ENCODE peak calls at places on chromosomes 3 and 15, in five cellular contexts. A is IMR-90, S is Peyer's patch, K is esophagus muscularis mucosa, X is transverse colon. D is an unnamed sample.

GRCh38 chr3:26068890-26069289 is 279.0 kb downstream of the OXSM start:
- DNase-seq in K (no peak), S (no peak), X (peak), A (no peak), D (peak)

GRCh38 chr3:100992086-100993033 is 861 bp downstream of the ABI3BP start:
- DNase-seq in K (no peak), S (no peak), A (peak), X (peak), D (peak)

GRCh38 chr3:127953092-127953491 is 38.1 kb downstream of the KBTBD12 start:
- DNase-seq in X (no peak), S (no peak), A (peak), K (no peak), D (no peak)

GRCh38 chr15:100111103-100112060 is 230.4 kb downstream of the ADAMTS17 start:
- DNase-seq in A (peak), X (peak), K (no peak), S (no peak), D (no peak)

GRCh38 chr3:127166501-127167065 is 26.3 kb upstream of the PRR23E start:
- DNase-seq in S (peak), X (no peak), K (peak), A (no peak), D (no peak)

GRCh38 chr3:151203053-151203420 is at the start of gene GPR171:
- DNase-seq in A (no peak), S (peak), X (peak), K (no peak), D (no peak)

GRCh38 chr3:98968824-98969223 is 67.3 kb upstream of the DCBLD2 start:
- DNase-seq in X (no peak), A (no peak), S (no peak), K (no peak), D (no peak)

GRCh38 chr3:13379191-13379830 is 40.8 kb downstream of the NUP210 start:
- DNase-seq in X (no peak), K (no peak), S (no peak), A (peak), D (no peak)

GRCh38 chr3:117404756-117405155 is 695.2 kb downstream of the TUSC7 start:
- DNase-seq in A (no peak), K (no peak), S (no peak), X (no peak), D (no peak)

GRCh38 chr15:52040167-52040900 is 21.3 kb downstream of the MAPK6 start:
- DNase-seq in A (peak), K (no peak), X (no peak), S (no peak), D (no peak)

GRCh38 chr3:52813810-52814209 is 16.7 kb downstream of the ITIH4 start:
- DNase-seq in K (no peak), S (no peak), X (no peak), A (no peak), D (no peak)

GRCh38 chr3:30232142-30232541 is 374.3 kb upstream of the TGFBR2 start:
- DNase-seq in A (peak), S (no peak), X (no peak), K (no peak), D (no peak)

GRCh38 chr3:144466114-144466513 is 494.5 kb downstream of the DIPK2A start:
- DNase-seq in A (no peak), S (no peak), K (no peak), X (no peak), D (no peak)

GRCh38 chr15:56102401-56102800 is 109.0 kb upstream of the NEDD4 start:
- DNase-seq in A (no peak), S (no peak), X (no peak), K (no peak), D (no peak)

GRCh38 chr15:66021801-66022525 is 152.7 kb downstream of the RAB11A start:
- DNase-seq in X (no peak), S (no peak), K (no peak), A (no peak), D (no peak)

GRCh38 chr3:54563661-54564200 is 364.1 kb downstream of the LRTM1 start:
- DNase-seq in X (no peak), S (no peak), A (no peak), K (peak), D (no peak)

GRCh38 chr15:49697121-49697520 is 76.3 kb downstream of the DTWD1 start:
- DNase-seq in X (no peak), K (no peak), A (peak), S (no peak), D (no peak)

GRCh38 chr3:54696313-54696712 is 231.5 kb downstream of the LRTM1 start:
- DNase-seq in A (no peak), K (peak), X (no peak), S (no peak), D (no peak)

GRCh38 chr15:67003586-67003985 is 61.8 kb upstream of the SMAD3 start:
- DNase-seq in A (peak), X (no peak), K (peak), S (no peak), D (no peak)

GRCh38 chr15:33586791-33587697 is 276.3 kb downstream of the RYR3 start:
- DNase-seq in A (no peak), K (no peak), S (no peak), X (no peak), D (no peak)

GRCh38 chr3:14371573-14372474 is 30.6 kb upstream of the SLC6A6 start:
- DNase-seq in K (no peak), X (peak), A (peak), S (peak), D (peak)

GRCh38 chr15:74040115-74040850 is 42.1 kb downstream of the GOLGA6A start:
- DNase-seq in X (peak), K (no peak), A (peak), S (no peak), D (no peak)

GRCh38 chr3:82745544-82745943 is 984.1 kb upstream of the GBE1 start:
- DNase-seq in K (no peak), A (no peak), S (no peak), X (no peak), D (no peak)

GRCh38 chr3:26350853-26351252 is 271.7 kb upstream of the LRRC3B start:
- DNase-seq in X (no peak), K (no peak), A (no peak), S (no peak), D (no peak)

GRCh38 chr3:113232367-113232766 is 21.0 kb downstream of the BOC start:
- DNase-seq in X (no peak), S (no peak), A (peak), K (no peak), D (no peak)

GRCh38 chr3:12838179-12838965 is 3.0 kb downstream of the RPL32 start:
- DNase-seq in K (no peak), X (no peak), A (peak), S (no peak), D (no peak)

GRCh38 chr15:63341898-63342297 is 39.7 kb downstream of the CA12 start:
- DNase-seq in A (no peak), S (no peak), K (no peak), X (no peak), D (no peak)

GRCh38 chr3:69871868-69872267 is 127.7 kb upstream of the SAMMSON start:
- DNase-seq in A (no peak), K (no peak), S (no peak), X (no peak), D (no peak)

GRCh38 chr3:14829811-14830210 is 11.0 kb downstream of the FGD5 start:
- DNase-seq in X (no peak), S (no peak), A (no peak), K (no peak), D (peak)

DNA sequence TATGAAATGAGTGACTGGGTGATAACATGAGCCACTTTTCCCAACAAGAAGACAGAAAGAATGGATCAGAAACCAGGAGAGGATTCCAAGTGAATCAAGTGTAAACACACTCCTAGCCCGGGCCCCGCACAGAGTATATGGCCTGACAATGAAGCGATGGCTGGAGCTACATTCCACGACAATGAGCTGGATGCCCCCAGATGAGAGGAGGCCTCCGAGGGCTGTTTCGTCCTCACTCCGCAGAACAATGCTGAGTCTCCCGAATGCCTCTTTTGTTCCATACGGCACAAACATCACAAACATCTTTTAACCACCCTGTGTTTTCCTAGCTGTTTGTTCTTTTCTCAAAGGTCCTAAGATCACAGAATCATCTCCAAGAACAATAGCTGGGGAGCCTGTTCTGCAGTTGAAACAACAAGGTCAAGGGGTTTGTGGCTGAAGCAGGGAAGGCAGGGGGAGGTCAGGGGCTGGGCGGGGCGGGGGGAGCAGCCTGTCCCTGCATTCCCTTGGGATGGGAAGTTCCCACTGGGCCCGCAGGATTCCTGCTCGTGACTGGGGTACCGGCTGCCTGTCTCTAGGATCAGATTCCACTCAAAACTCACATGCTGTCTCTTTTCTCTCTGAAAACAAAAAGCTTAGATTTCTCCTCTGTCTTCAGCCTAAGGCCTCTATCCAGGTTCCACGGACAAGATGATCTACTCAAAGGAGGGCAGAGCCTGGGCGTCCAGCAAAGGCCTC is 151.3 kb downstream of the XXYLT1 start:
- DNase-seq in X (no peak), S (no peak), K (no peak), A (peak), D (no peak)
- TF ChIP-seq POLR2A in X (no peak), S (no peak), K (no peak), A (no peak), D (no peak)

GRCh38 chr15:96578393-96578792 is 247.9 kb downstream of the NR2F2 start:
- DNase-seq in K (no peak), X (no peak), A (no peak), S (no peak), D (no peak)
- H3K27ac ChIP-seq in K (no peak), X (no peak), A (no peak), S (no peak), D (no peak)

DNA sequence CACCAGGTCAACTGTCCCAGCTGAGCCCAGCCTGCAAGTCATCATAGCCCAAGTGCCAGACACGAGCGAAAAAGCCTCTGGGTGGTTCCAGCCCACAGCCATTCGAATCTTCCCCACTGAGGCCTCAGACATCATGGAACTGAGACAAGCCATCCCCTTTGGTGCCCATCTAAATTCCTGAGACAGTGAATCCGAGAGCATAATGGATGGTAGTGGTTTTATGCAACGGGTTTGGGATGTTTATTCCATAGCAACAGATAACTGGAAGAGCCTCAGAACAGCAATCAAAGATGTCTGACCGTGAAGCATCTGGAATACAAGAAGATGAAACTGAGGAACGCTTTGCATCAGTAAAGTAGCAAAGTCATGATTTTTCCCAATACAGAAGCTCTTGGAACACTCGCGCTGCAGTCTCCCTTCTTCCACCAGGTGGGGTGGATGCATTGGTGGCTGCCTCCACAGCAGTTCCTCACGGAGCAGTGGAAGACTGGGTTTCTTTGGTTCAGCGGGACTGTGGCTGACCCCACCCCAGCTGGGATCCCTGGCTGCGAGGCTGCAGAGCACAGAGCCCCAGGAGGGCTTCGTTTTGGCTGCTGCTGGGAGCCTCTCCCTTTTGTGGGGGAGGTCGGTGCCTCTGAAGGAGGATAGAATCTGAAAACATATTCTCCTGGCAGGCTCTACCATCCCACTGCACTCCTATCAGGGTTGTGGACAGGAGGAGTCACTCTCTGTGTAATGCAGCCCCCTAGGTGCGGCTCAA is 26.4 kb upstream of the PDE8A start:
- DNase-seq in K (no peak), X (peak), A (peak), S (peak), D (peak)
- TF ChIP-seq CTCF in K (peak), X (peak), A (peak), S (peak), D (peak)

GRCh38 chr3:67654099-67654831 is at the start of gene SUCLG2:
- DNase-seq in X (peak), A (peak), K (peak), S (peak), D (peak)
- TF ChIP-seq POLR2A in X (peak), A (peak), K (peak), S (peak), D (peak)

D was measured in prostate gland.